ENCODE peak calls at places on chromosomes 11 and 22, in five cellular contexts. F is OCI-LY7, W is PC-3, K is GM23338, A is HCT116. B is an unnamed sample.

GRCh38 chr11:109956124-109956793 is 136.9 kb upstream of the ZC3H12C start:
- DNase-seq in F (peak; percentile 67), W (no peak), K (no peak), A (no peak), B (no peak)

GRCh38 chr22:42978453-42979103 is 36.4 kb downstream of the PACSIN2 start:
- DNase-seq in F (no peak), W (peak; percentile 78), K (no peak), A (no peak), B (no peak)

GRCh38 chr11:1564535-1565172 is 7.4 kb downstream of the DUSP8 start:
- DNase-seq in F (peak; percentile 16), W (peak; percentile 33), K (peak; percentile 84), A (no peak), B (peak; percentile 80)

GRCh38 chr11:78319453-78319955 is 98.1 kb downstream of the GAB2 start:
- DNase-seq in F (no peak), W (peak; percentile 8), K (no peak), A (no peak), B (peak; percentile 11)

GRCh38 chr22:45997077-45997774 is 20.3 kb upstream of the WNT7B start:
- DNase-seq in F (peak; percentile 75), W (peak; percentile 64), K (peak; percentile 37), A (no peak), B (peak; percentile 69)

GRCh38 chr11:35066783-35067476 is 72.0 kb upstream of the CD44 start:
- DNase-seq in F (no peak), W (no peak), K (no peak), A (no peak), B (no peak)

GRCh38 chr11:85869776-85870175 is 14.6 kb downstream of the CCDC83 start:
- DNase-seq in F (no peak), W (no peak), K (no peak), A (no peak), B (no peak)

GRCh38 chr22:41092847-41093371 is 517 bp downstream of the EP300 start:
- DNase-seq in F (peak; percentile 76), W (peak; percentile 22), K (peak; percentile 62), A (no peak), B (peak; percentile 40)

GRCh38 chr11:64842851-64843841 is 1.3 kb downstream of the CDC42BPG start:
- DNase-seq in F (no peak), W (peak; percentile 81), K (no peak), A (no peak), B (peak; percentile 81)

GRCh38 chr11:76158394-76159302 is 47.7 kb downstream of the WNT11 start:
- DNase-seq in F (no peak), W (no peak), K (no peak), A (no peak), B (no peak)

GRCh38 chr11:6498121-6498520 is 1.0 kb downstream of the DNHD1 start:
- DNase-seq in F (no peak), W (no peak), K (no peak), A (no peak), B (no peak)

GRCh38 chr11:94417386-94417987 is 16.3 kb upstream of the GPR83 start:
- DNase-seq in F (peak; percentile 19), W (peak; percentile 71), K (peak; percentile 66), A (peak; percentile 2), B (peak; percentile 44)

GRCh38 chr22:30290318-30290678 is 993 bp upstream of the CASTOR1 start:
- DNase-seq in F (peak; percentile 38), W (no peak), K (no peak), A (no peak), B (no peak)
- H3K27ac ChIP-seq in F (peak overlapping the region; percentile 64), W (peak overlapping the region; percentile 8), K (no peak overlapping the region), A (peak overlapping the region; percentile 40), B (peak overlapping the region; percentile 79)

GRCh38 chr11:60924110-60924905 is at the start of gene TMEM132A:
- DNase-seq in F (peak; percentile 35), W (peak; percentile 82), K (peak; percentile 93), A (peak; percentile 37), B (peak; percentile 84)

GRCh38 chr11:60923800-60924109 is 505 bp upstream of the TMEM132A start:
- DNase-seq in F (no peak), W (no peak), K (no peak), A (no peak), B (no peak)

GRCh38 chr11:60925685-60926267 is 1.5 kb downstream of the TMEM132A start:
- DNase-seq in F (no peak), W (peak; percentile 91), K (no peak), A (no peak), B (no peak)

GRCh38 chr11:60926500-60926899 is 2.2 kb downstream of the TMEM132A start:
- DNase-seq in F (no peak), W (no peak), K (no peak), A (no peak), B (no peak)

DNA sequence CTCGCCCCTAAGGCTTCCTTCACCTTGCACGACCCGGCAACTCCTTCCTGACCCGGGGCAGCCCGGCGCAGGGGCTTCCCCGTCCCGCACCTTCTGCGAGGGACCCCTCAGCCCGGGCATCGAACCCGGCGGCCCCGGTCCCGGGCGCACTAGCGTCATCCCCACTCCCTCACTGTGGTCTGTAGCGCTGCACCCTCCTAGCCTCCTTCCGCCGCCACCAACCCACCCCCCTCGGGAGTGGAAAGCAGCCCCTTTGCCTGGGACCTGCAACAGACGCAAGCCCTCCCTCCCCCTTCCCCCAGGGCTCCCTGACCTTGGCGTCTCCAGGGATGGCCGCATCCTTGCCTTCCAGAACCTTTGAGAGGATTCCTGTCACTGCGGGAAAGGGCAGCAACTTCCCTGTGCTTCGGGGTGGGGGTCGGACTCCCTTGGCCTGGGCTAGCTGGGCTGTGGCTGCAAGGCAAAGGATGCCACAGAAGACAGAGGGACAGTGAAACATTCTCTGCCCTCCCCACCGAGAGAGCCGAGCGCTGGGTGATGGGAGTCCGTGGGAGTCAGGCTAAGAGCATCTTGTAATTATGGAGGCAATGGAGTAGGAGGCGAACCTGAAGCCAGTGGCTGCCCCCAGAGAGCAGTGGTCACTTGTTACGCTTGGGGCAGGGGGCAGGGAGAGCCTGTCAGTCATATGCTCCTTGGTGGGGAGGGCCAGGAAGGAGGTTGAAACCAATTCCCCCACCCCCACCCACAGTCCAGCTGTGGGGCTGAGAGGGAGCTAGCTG is 835 bp downstream of the TMEM132A start:
- DNase-seq in F (no peak), W (no peak), K (peak; percentile 51), A (no peak), B (no peak)
- TF ChIP-seq EZH2phosphoT487 in F (no peak), W (no peak), K (no peak), A (no peak), B (no peak)

GRCh38 chr11:125376117-125376516 is 119.9 kb downstream of the FEZ1 start:
- DNase-seq in F (no peak), W (no peak), K (peak; percentile 25), A (no peak), B (peak; percentile 41)
- TF ChIP-seq CTCF in F (no peak), W (no peak), K (no peak), A (no peak), B (no peak)

DNA sequence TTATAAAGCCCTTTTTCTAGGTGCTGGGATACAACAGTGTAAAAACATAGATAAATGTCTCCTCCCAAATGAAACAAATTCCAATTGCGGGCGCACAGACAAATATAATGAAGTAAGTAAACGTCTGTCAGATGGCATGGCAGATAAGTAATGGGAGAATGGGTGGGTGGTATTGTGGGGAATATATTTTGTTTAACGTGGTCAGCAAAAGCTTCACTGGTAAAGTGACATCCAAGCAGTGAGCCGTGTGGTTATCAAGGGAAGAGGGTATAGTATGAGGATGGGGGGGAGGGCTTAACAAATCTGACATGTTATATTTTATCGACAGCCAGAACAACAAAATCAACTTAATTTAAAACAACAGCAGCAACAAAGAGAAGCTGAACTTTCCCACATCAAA is 1.2 kb downstream of the SVIP start:
- DNase-seq in F (no peak), W (no peak), K (no peak), A (no peak), B (no peak)
- H3K27ac ChIP-seq in F (no peak overlapping the region), W (no peak overlapping the region), K (no peak overlapping the region), A (no peak overlapping the region), B (no peak overlapping the region)

GRCh38 chr11:128291835-128292234 is 295.5 kb downstream of the ETS1 start:
- DNase-seq in F (peak; percentile 32), W (peak; percentile 26), K (no peak), A (no peak), B (no peak)
- TF ChIP-seq EZH2phosphoT487 in F (no peak), W (no peak), K (no peak), A (no peak), B (no peak)

GRCh38 chr22:50600541-50600940 is at the start of gene MAPK8IP2:
- DNase-seq in F (no peak), W (peak; percentile 4), K (no peak), A (no peak), B (peak; percentile 45)
- TF ChIP-seq CTCF in F (no peak), W (no peak), K (no peak), A (no peak), B (no peak)

B was measured in hepatocyte.